ENCODE peak calls at places on chromosomes 16 and 17, in seven cellular contexts. H, E, R, F, M, X and K are unnamed samples.

GRCh38 chr17:81228420-81228819 is 5.7 kb upstream of the CEP131 start:
- DNase-seq in H (no peak), E (peak), R (peak), F (no peak), M (no peak), X (no peak), K (no peak)

GRCh38 chr17:82639628-82640027 is 8.6 kb downstream of the WDR45B start:
- DNase-seq in H (no peak), E (no peak), R (no peak), F (no peak), M (no peak), X (no peak), K (no peak)

GRCh38 chr17:2965621-2966275 is 97.7 kb downstream of the OR1D5 start:
- DNase-seq in H (no peak), E (no peak), R (no peak), F (peak), M (no peak), X (peak), K (no peak)

GRCh38 chr17:34257299-34257985 is 2.4 kb downstream of the CCL2 start:
- DNase-seq in H (no peak), E (no peak), R (no peak), F (no peak), M (no peak), X (no peak), K (no peak)

GRCh38 chr17:58606934-58607333 is 84.9 kb downstream of the TEX14 start:
- DNase-seq in H (no peak), E (no peak), R (no peak), F (no peak), M (no peak), X (no peak), K (no peak)

GRCh38 chr16:53515811-53516210 is 12.8 kb upstream of the AKTIP start:
- DNase-seq in H (no peak), E (no peak), R (no peak), F (no peak), M (no peak), X (no peak), K (no peak)

GRCh38 chr16:49556252-49557069 is 182.9 kb downstream of the C16orf78 start:
- DNase-seq in H (no peak), E (no peak), R (peak), F (peak), M (no peak), X (no peak), K (no peak)

GRCh38 chr17:37373530-37374159 is 2.1 kb upstream of the C17orf78 start:
- DNase-seq in H (peak), E (peak), R (peak), F (peak), M (peak), X (peak), K (peak)

GRCh38 chr17:65170839-65171238 is 33.7 kb downstream of the RGS9 start:
- DNase-seq in H (peak), E (no peak), R (no peak), F (no peak), M (no peak), X (no peak), K (no peak)

GRCh38 chr16:57132470-57132869 is 40.1 kb downstream of the CPNE2 start:
- DNase-seq in H (no peak), E (no peak), R (no peak), F (no peak), M (no peak), X (no peak), K (peak)

GRCh38 chr16:1054660-1055556 is 17.6 kb upstream of the SSTR5 start:
- DNase-seq in H (peak), E (peak), R (peak), F (peak), M (no peak), X (no peak), K (peak)

GRCh38 chr16:79089735-79090284 is 510.7 kb downstream of the MAF start:
- DNase-seq in H (peak), E (peak), R (peak), F (no peak), M (peak), X (no peak), K (peak)

GRCh38 chr17:20187049-20187448 is 177.9 kb downstream of the SPECC1 start:
- DNase-seq in H (no peak), E (no peak), R (no peak), F (peak), M (no peak), X (peak), K (no peak)

GRCh38 chr16:86504315-86505184 is 5.8 kb upstream of the FOXF1 start:
- DNase-seq in H (no peak), E (no peak), R (no peak), F (no peak), M (no peak), X (no peak), K (no peak)

GRCh38 chr17:45394913-45395568 is 37.6 kb downstream of the ARHGAP27 start:
- DNase-seq in H (peak), E (peak), R (peak), F (peak), M (no peak), X (peak), K (peak)

GRCh38 chr17:68641276-68642117 is 40.3 kb upstream of the FAM20A start:
- DNase-seq in H (no peak), E (no peak), R (no peak), F (no peak), M (no peak), X (no peak), K (no peak)

GRCh38 chr16:69865701-69866100 is 85.4 kb upstream of the CLEC18A start:
- DNase-seq in H (peak), E (no peak), R (no peak), F (peak), M (no peak), X (peak), K (no peak)

GRCh38 chr17:3988297-3989120 is 24.3 kb upstream of the ATP2A3 start:
- DNase-seq in H (no peak), E (no peak), R (no peak), F (no peak), M (no peak), X (no peak), K (no peak)

GRCh38 chr16:88357306-88358032 is 25.3 kb upstream of the ZNF469 start:
- DNase-seq in H (no peak), E (no peak), R (no peak), F (peak), M (no peak), X (peak), K (no peak)

GRCh38 chr17:41067281-41067680 is 1.6 kb upstream of the KRTAP2-4 start:
- DNase-seq in H (no peak), E (no peak), R (no peak), F (peak), M (no peak), X (peak), K (no peak)

GRCh38 chr17:65850486-65850885 is 289.0 kb upstream of the AXIN2 start:
- DNase-seq in H (no peak), E (no peak), R (no peak), F (peak), M (no peak), X (no peak), K (peak)

GRCh38 chr17:74694081-74694480 is 18.6 kb downstream of the CD300LF start:
- DNase-seq in H (no peak), E (no peak), R (no peak), F (no peak), M (no peak), X (no peak), K (no peak)

GRCh38 chr16:66529475-66529874 is 20.4 kb downstream of the TK2 start:
- DNase-seq in H (no peak), E (no peak), R (no peak), F (no peak), M (no peak), X (no peak), K (no peak)

GRCh38 chr17:49403514-49404289 is 11.0 kb downstream of the PHB1 start:
- DNase-seq in H (no peak), E (peak), R (no peak), F (no peak), M (no peak), X (no peak), K (no peak)

GRCh38 chr17:69818467-69818866 is 256.6 kb upstream of the KCNJ16 start:
- DNase-seq in H (no peak), E (no peak), R (no peak), F (no peak), M (no peak), X (no peak), K (no peak)

GRCh38 chr16:66399930-66400329 is 27.2 kb upstream of the BEAN1 start:
- DNase-seq in H (peak), E (no peak), R (no peak), F (no peak), M (no peak), X (no peak), K (no peak)

GRCh38 chr17:82327289-82327688 is 6.3 kb downstream of the SECTM1 start:
- DNase-seq in H (no peak), E (no peak), R (no peak), F (no peak), M (no peak), X (no peak), K (no peak)

GRCh38 chr17:59311051-59311468 is 20.4 kb upstream of the YPEL2 start:
- DNase-seq in H (peak), E (peak), R (peak), F (peak), M (peak), X (peak), K (peak)

GRCh38 chr16:74570412-74571301 is 36.3 kb downstream of the GLG1 start:
- DNase-seq in H (no peak), E (no peak), R (no peak), F (no peak), M (no peak), X (no peak), K (no peak)

GRCh38 chr17:40341808-40342574 is 22.5 kb downstream of the GJD3 start:
- DNase-seq in H (peak), E (peak), R (no peak), F (peak), M (no peak), X (peak), K (no peak)

GRCh38 chr17:82170412-82170961 is 42.2 kb downstream of the CCDC57 start:
- DNase-seq in H (no peak), E (no peak), R (no peak), F (no peak), M (no peak), X (no peak), K (no peak)

GRCh38 chr17:79752175-79752574 is 21.4 kb downstream of the ENPP7 start:
- DNase-seq in H (no peak), E (no peak), R (no peak), F (no peak), M (no peak), X (no peak), K (peak)

GRCh38 chr16:28182183-28182582 is 29.6 kb downstream of the XPO6 start:
- DNase-seq in H (no peak), E (no peak), R (no peak), F (peak), M (no peak), X (peak), K (peak)

GRCh38 chr17:79842656-79843474 is 3.6 kb upstream of the CBX4 start:
- DNase-seq in H (no peak), E (no peak), R (no peak), F (no peak), M (no peak), X (no peak), K (peak)

GRCh38 chr17:82241183-82241925 is 12.5 kb downstream of the SLC16A3 start:
- DNase-seq in H (peak), E (peak), R (no peak), F (peak), M (no peak), X (peak), K (peak)

GRCh38 chr17:18225562-18226283 is at the start of gene LLGL1:
- DNase-seq in H (peak), E (no peak), R (no peak), F (no peak), M (no peak), X (no peak), K (peak)

GRCh38 chr17:80893604-80894438 is 97.8 kb upstream of the CHMP6 start:
- DNase-seq in H (no peak), E (no peak), R (no peak), F (no peak), M (no peak), X (no peak), K (no peak)

GRCh38 chr17:77253611-77254051 is 112.9 kb downstream of the SEC14L1 start:
- DNase-seq in H (no peak), E (no peak), R (peak), F (no peak), M (no peak), X (no peak), K (no peak)

GRCh38 chr17:68455756-68456528 is 1.4 kb downstream of the WIPI1 start:
- DNase-seq in H (peak), E (no peak), R (no peak), F (peak), M (no peak), X (peak), K (no peak)

GRCh38 chr16:23836404-23837291 is 865 bp downstream of the PRKCB start:
- DNase-seq in H (no peak), E (peak), R (peak), F (no peak), M (no peak), X (no peak), K (peak)
- TF ChIP-seq CTCF in H (no peak), E (peak), R (peak), F (no peak), M (peak), X (no peak), K (peak)

GRCh38 chr16:31143036-31143888 is 6.6 kb downstream of the PRSS36 start:
- DNase-seq in H (no peak), E (no peak), R (no peak), F (no peak), M (no peak), X (no peak), K (no peak)

GRCh38 chr16:31141489-31142108 is 6.1 kb upstream of the PRSS8 start:
- DNase-seq in H (no peak), E (no peak), R (no peak), F (no peak), M (no peak), X (peak), K (no peak)

GRCh38 chr16:31145398-31145990 is 4.4 kb downstream of the PRSS36 start:
- DNase-seq in H (no peak), E (no peak), R (no peak), F (no peak), M (no peak), X (no peak), K (no peak)

GRCh38 chr16:31143889-31144148 is 6.0 kb downstream of the PRSS36 start:
- DNase-seq in H (no peak), E (no peak), R (no peak), F (no peak), M (no peak), X (no peak), K (no peak)

DNA sequence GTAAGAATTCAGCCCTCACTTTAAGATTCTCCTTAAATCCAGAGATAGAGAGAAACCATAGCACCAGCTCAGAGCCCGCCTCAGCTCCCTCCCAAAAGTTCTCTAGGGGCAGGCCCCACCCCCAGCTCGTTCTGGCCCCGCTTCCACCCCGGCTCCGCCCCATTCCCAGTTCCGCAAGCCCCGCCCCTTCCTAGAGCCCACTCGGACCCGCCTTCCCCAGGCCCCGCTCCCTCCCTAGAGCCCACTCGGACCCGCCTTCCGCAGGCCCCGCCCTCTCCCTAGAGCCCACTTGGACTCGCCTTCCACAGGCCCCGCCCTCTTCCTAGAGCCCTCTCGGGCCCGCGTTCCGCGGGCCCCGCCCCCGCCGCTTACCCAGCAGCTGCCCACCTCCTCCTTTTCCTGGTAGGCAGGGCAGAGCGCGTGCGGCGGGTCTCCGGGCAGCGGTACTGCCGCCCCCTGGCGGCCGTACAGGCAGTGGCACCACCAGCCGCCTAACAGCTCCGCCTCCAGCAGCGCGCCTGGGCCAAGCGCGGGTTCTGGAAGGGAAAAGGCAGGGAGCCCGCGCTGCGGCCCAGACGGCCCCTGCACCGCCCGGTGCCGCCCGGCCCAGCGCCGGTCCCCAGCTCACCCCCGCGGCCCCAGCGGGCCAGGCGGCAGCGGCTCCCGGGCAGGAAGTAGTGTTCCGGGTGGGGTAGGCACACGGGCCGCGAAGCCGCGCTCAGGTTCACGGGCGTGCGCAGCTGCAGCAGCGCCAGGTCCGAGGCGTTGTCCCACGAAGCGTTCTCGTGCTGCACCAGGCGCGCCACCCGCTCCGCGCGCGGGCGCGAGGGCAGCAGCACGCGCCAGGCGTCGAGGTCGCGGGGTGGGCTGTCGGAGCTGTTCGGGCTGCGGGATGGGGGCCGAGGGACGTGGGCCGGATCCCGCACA is 6.8 kb upstream of the PRSS8 start:
- DNase-seq in H (peak), E (peak), R (peak), F (peak), M (peak), X (peak), K (peak)
- TF ChIP-seq CTCF in H (peak), E (peak), R (peak), F (peak), M (peak), X (peak), K (peak)

DNA sequence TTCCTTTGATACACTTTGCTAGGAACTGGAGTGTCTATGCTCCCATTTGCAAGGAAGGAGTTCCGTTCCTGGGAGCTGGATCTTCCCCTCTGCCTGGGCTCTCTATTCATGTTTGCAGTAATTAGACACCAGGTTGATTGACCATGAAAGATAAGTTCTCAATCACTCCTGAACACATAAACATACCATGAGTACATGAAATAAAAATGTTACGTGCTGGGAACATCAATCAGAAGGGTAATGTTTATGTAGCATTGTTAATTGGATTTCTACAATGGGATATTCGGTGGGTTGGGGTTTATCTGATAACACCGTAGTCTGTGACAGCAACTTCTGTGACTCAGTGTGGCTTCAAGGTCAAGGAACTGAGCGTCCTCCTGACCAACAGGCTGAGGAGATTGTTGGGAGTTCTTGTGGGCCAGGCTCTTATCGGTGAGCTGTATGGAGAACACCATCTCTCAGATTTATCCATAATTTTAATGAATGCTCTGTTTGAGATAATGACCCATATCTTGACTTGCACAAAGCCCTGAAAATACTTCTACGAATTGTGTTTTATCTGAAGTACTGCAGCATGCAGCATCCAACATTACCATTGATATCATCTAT is 136.4 kb downstream of the NPIPB5 start:
- DNase-seq in H (no peak), E (no peak), R (no peak), F (no peak), M (no peak), X (no peak), K (no peak)
- TF ChIP-seq CTCF in H (no peak), E (no peak), R (no peak), F (no peak), M (no peak), X (no peak), K (no peak)

DNA sequence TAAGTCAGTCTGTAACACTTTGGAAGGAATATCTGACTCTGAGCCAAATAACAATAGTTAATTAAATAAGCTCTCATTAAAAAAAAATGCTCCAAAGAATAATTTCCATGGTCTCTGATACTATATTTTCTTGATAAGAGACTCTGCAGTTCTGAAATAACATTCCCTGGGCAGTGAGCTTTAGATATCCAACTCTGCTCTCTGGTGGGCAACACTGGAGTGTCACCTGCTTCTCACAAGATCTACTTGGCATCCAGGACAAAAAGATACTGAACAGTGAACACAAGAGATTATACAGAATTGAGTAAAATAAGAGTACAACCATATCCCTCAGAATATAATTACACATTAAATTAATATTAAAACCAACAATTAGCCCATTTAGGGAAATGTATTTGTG is 13.7 kb downstream of the BLMH start:
- DNase-seq in H (peak), E (no peak), R (peak), F (peak), M (no peak), X (peak), K (peak)
- TF ChIP-seq CTCF in H (peak), E (no peak), R (peak), F (peak), M (peak), X (peak), K (no peak)

GRCh38 chr17:43679911-43680310 is 18.2 kb upstream of the MEOX1 start:
- DNase-seq in H (no peak), E (no peak), R (no peak), F (no peak), M (no peak), X (no peak), K (no peak)

GRCh38 chr17:43679401-43679800 is 17.7 kb upstream of the MEOX1 start:
- DNase-seq in H (no peak), E (no peak), R (no peak), F (no peak), M (no peak), X (no peak), K (no peak)

GRCh38 chr17:43689814-43690213 is 28.1 kb upstream of the MEOX1 start:
- DNase-seq in H (no peak), E (no peak), R (no peak), F (no peak), M (no peak), X (no peak), K (no peak)

GRCh38 chr17:43683928-43684653 is 22.4 kb upstream of the MEOX1 start:
- DNase-seq in H (no peak), E (no peak), R (no peak), F (no peak), M (no peak), X (no peak), K (no peak)
- TF ChIP-seq CTCF in H (no peak), E (no peak), R (no peak), F (no peak), M (no peak), X (no peak), K (no peak)

DNA sequence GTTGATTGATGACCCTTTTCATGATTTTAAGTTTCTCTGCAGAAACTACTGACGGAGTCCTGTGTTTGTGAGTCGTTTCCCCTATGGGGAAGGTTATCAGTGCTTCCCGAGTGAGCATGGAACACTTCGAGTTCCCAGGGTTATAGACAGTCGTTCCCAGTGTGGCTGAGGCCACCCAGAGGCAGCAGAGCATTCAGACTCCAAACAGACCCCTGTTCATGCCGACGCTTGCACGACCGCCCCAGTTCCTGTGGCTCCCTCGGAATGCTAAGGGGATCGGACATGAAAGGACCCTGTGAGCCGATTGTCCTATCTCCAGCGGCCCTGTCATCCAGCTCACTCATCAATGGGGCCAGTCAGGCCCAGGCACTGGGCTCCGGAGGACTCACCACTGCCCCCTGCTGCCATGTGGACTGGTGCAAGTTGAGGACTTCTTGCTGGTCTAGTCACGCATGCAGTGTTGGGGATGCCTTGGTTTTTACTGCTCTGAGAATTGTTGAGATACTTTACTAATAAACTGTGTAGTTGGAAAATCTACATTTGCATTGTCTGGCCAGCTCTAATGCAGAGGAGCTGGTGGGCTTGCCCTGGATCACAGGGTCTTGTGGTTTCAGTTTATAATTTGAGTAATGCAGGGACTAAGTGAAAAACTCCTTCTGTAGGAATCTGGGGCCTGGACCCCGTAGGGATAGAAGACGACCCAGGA is 3.1 kb upstream of the RPL13 start:
- DNase-seq in H (peak), E (peak), R (peak), F (peak), M (no peak), X (peak), K (peak)
- TF ChIP-seq CTCF in H (peak), E (peak), R (peak), F (peak), M (peak), X (peak), K (peak)